ENCODE peak calls at places on chromosomes 12 and 14, in ten cellular contexts. D is RWPE1, O is transverse colon, Y is GM13977, N is HepG2, Q is neural crest cell, I is bronchial epithelial cell, C is IMR-90, R is WTC11, Z is PC-3. P is an unnamed sample.

GRCh38 chr12:39103552-39104165 is 198.3 kb upstream of the CPNE8 start:
- DNase-seq in R (no peak), C (no peak), Z (peak), Q (peak), I (peak), O (no peak), Y (peak), D (peak), N (peak), P (peak)

GRCh38 chr14:52801014-52801708 is 9.8 kb upstream of the GNPNAT1 start:
- DNase-seq in Z (peak), Q (no peak), R (no peak), I (peak), C (peak), N (no peak), D (no peak), O (no peak), Y (no peak), P (no peak)

GRCh38 chr14:70999117-70999516 is 91.9 kb downstream of the PCNX1 start:
- DNase-seq in N (no peak), Z (no peak), O (no peak), I (no peak), Y (no peak), Q (no peak), C (no peak), R (no peak), D (no peak), P (no peak)

GRCh38 chr12:132766380-132767085 is 4.9 kb upstream of the ANKLE2 start:
- DNase-seq in D (no peak), I (peak), N (no peak), O (peak), Q (no peak), C (peak), Z (peak), Y (no peak), R (no peak), P (no peak)

GRCh38 chr12:80869264-80869663 is 68.5 kb downstream of the LIN7A start:
- DNase-seq in O (no peak), D (no peak), Y (no peak), Q (no peak), Z (no peak), I (no peak), N (no peak), C (no peak), R (no peak), P (no peak)

GRCh38 chr12:106058256-106059182 is 80.2 kb downstream of the NUAK1 start:
- DNase-seq in Q (no peak), N (no peak), R (no peak), D (no peak), I (peak), Z (no peak), C (peak), O (no peak), Y (no peak), P (no peak)

GRCh38 chr12:54697836-54698235 is 49.7 kb upstream of the DCD start:
- DNase-seq in O (no peak), C (no peak), N (no peak), Q (no peak), I (no peak), R (no peak), Y (no peak), Z (no peak), D (no peak), P (no peak)

GRCh38 chr12:176321-177181 is 37.4 kb downstream of the SLC6A12 start:
- DNase-seq in I (no peak), R (no peak), C (peak), N (peak), Y (no peak), O (peak), Z (peak), D (peak), Q (no peak), P (no peak)

GRCh38 chr12:85466906-85467305 is 186.9 kb downstream of the ALX1 start:
- DNase-seq in Q (no peak), O (no peak), R (no peak), C (peak), I (peak), Z (peak), Y (no peak), D (no peak), N (no peak), P (no peak)

GRCh38 chr14:88612981-88613380 is 50.1 kb downstream of the ZC3H14 start:
- DNase-seq in D (no peak), C (peak), Z (peak), O (no peak), N (no peak), Q (no peak), I (no peak), Y (no peak), R (no peak), P (no peak)

GRCh38 chr12:56115329-56115728 is 1.1 kb upstream of the RPL41 start:
- DNase-seq in N (no peak), I (peak), R (no peak), Y (no peak), D (no peak), Q (no peak), C (peak), O (no peak), Z (peak), P (no peak)

GRCh38 chr12:3646561-3647241 is 106.2 kb downstream of the CRACR2A start:
- DNase-seq in Z (no peak), Y (no peak), C (no peak), I (no peak), O (no peak), Q (no peak), D (no peak), R (no peak), N (no peak), P (no peak)

GRCh38 chr14:41957459-41957858 is 350.8 kb downstream of the LRFN5 start:
- DNase-seq in D (no peak), Q (no peak), Z (peak), Y (no peak), C (no peak), I (peak), O (no peak), N (no peak), R (no peak), P (no peak)

GRCh38 chr14:104100171-104101085 is 14.9 kb downstream of the ASPG start:
- DNase-seq in Z (no peak), O (peak), Q (no peak), N (no peak), D (no peak), C (no peak), Y (no peak), R (no peak), I (peak), P (no peak)

GRCh38 chr14:71322660-71323250 is 415.5 kb downstream of the PCNX1 start:
- DNase-seq in R (no peak), I (peak), Q (no peak), Z (peak), Y (peak), O (no peak), D (peak), N (no peak), C (peak), P (peak)

DNA sequence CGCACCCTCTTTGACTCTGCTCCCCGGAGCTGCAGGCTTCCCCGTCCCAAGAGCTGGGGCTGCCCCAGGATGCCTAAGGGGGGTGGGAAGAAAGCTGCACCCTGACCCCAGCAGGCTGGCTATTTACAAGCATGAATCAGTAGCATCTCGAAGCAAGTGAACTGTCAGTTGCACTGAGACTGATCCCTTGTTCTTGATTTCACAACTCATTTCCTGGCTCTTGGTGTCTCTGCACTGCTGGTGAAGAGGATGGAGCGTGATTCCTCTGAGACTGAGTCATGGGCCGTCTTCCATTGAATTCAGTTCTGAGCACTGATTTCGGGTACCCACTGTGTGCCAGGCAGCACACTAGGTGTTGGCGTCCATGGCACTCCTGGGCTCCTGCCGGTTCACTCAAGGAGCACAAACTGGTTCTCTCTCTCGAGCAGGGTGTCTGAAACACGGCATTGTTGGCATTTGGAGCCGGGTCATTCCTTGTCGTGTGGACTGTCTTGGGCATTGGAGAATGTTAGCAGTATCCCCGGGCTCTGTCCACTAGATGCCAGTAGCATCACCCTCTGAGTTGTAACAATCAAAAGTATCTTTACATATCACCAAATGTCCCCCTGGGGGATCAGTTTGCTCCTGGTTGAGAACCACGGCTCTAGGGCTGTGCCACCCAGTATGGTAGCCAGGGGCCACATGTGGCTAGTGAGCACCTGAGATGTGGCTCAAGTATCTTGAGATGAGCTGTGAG is 86.9 kb downstream of the RIN3 start:
- DNase-seq in Y (no peak), C (peak), D (peak), O (no peak), I (peak), Z (peak), N (no peak), Q (no peak), R (no peak), P (no peak)
- TF ChIP-seq CTCF in Y (no peak), C (peak), D (no peak), O (no peak), I (no peak), Z (peak), N (no peak), Q (no peak), R (no peak), P (no peak)

GRCh38 chr14:102297436-102298170 is 7.4 kb downstream of the MOK start:
- DNase-seq in I (no peak), Q (no peak), Z (no peak), N (no peak), R (no peak), Y (no peak), O (no peak), D (no peak), C (no peak), P (no peak)

GRCh38 chr14:102293784-102294183 is 11.2 kb downstream of the MOK start:
- DNase-seq in Y (no peak), Z (peak), C (peak), Q (no peak), O (no peak), I (no peak), N (no peak), D (no peak), R (no peak), P (no peak)

GRCh38 chr14:102292446-102292845 is 12.5 kb downstream of the MOK start:
- DNase-seq in Z (no peak), Y (no peak), N (no peak), R (no peak), O (no peak), D (no peak), Q (no peak), C (no peak), I (no peak), P (no peak)

DNA sequence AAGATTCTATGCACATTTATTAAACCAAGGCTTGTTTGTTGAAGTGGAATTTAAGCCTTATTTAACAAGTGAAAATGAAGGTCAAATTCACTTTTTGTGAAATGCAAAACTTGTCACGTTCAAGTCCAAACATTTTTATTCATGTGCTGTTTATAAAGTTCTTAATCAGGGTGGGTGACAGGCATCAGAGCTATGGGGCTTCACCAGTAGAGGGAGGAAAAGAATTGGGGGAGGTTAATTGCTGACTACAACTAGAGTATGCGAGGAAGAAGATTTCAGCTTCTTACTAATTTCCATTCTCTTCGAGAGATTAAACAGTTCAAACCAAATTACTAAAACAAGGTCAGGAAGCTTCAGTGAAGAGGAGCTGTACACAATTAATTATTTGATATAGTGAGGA is 9.7 kb downstream of the MOK start:
- DNase-seq in O (no peak), Y (no peak), N (no peak), C (peak), Q (no peak), I (peak), Z (peak), R (no peak), D (no peak), P (no peak)
- TF ChIP-seq CTCF in O (no peak), Y (no peak), N (no peak), C (peak), Q (peak), I (peak), Z (peak), R (no peak), D (no peak), P (no peak)

GRCh38 chr12:107884769-107885694 is 110.5 kb downstream of the ASCL4 start:
- DNase-seq in Y (peak), Q (peak), C (peak), Z (peak), N (peak), O (peak), R (peak), D (peak), I (peak), P (peak)
- TF ChIP-seq CTCF in Y (peak), Q (peak), C (peak), Z (peak), N (peak), O (peak), R (peak), D (peak), I (peak), P (peak)

DNA sequence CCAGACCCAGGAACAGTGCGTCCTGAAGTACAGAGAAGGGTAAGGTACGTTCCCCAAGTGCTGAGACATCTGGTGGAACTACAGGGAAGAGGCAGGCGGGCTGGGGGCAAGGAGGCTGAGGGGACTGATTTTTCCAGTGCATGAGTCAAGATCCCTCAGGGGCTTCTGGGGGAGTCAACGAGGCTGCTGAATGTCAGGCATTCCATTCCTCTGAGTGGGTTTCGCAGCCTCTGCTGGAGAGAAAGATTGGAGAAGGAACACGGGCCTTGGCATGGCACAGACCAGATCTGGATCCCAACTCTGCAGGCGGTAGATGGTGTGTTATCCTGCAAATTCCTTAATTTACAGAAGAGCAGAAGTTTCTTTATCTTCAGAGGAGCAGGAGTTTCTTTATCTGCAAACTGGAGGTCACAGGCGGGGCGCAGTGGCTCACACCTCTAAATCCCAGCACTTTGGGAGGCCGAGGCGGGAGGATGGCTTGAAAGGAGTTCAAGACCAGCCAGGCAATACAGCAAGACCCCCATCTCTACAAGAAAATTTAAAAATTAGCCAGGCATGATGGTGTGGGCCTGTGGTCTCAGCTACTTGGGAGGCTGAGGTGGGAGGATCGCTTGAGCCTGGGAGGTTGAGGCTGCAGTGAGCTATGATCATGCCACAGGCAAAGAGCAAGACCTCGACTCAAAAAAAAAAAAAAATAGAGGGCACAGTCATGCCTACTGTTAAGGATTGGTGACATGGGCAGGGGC is 132.6 kb upstream of the MAP1LC3B2 start:
- DNase-seq in O (peak), Q (no peak), Z (peak), Y (no peak), I (peak), N (no peak), R (peak), C (peak), D (peak), P (no peak)
- TF ChIP-seq CTCF in O (no peak), Q (peak), Z (peak), Y (no peak), I (no peak), N (no peak), R (no peak), C (peak), D (no peak), P (no peak)

GRCh38 chr14:61379639-61380184 is 58.3 kb downstream of the PRKCH start:
- DNase-seq in C (no peak), O (no peak), I (no peak), R (no peak), D (no peak), Y (no peak), Z (no peak), N (no peak), Q (no peak), P (peak)

GRCh38 chr14:61381589-61381988 is 60.2 kb downstream of the PRKCH start:
- DNase-seq in Q (no peak), I (peak), N (no peak), O (no peak), C (no peak), Z (no peak), Y (no peak), D (peak), R (no peak), P (peak)

GRCh38 chr14:61385002-61385685 is 63.8 kb downstream of the PRKCH start:
- DNase-seq in C (no peak), Q (no peak), Y (no peak), I (no peak), O (peak), Z (no peak), N (no peak), R (no peak), D (no peak), P (peak)

GRCh38 chr14:61382842-61383241 is 61.5 kb downstream of the PRKCH start:
- DNase-seq in Y (no peak), O (no peak), Z (no peak), D (no peak), C (no peak), I (no peak), N (no peak), R (no peak), Q (no peak), P (no peak)

GRCh38 chr14:61380984-61381383 is 59.6 kb downstream of the PRKCH start:
- DNase-seq in Z (peak), N (peak), C (no peak), D (peak), R (peak), Q (no peak), I (peak), O (no peak), Y (no peak), P (peak)
- TF ChIP-seq CTCF in Z (peak), N (no peak), C (no peak), D (no peak), R (no peak), Q (no peak), I (peak), O (no peak), Y (no peak), P (no peak)

GRCh38 chr14:93536945-93537344 is 106.2 kb downstream of the UNC79 start:
- DNase-seq in I (no peak), C (no peak), Z (peak), D (no peak), N (peak), R (no peak), Q (no peak), Y (no peak), O (no peak), P (no peak)
- TF ChIP-seq CTCF in I (no peak), C (peak), Z (peak), D (no peak), N (peak), R (no peak), Q (no peak), Y (peak), O (no peak), P (no peak)